ENCODE peak calls at places on chromosomes 12 and 14, in four cellular contexts. One of them, this sample, is unnamed.

GRCh38 chr12:12033589-12034223 is 37.0 kb upstream of the BCL2L14 start:
- DNase-seq in EL: no peak
- DNase-seq in AG08395: no peak
- DNase-seq in tibial artery: no peak
- DNase-seq in this sample: no peak

GRCh38 chr12:122082621-122083356 is 4.2 kb downstream of the MLXIP start:
- DNase-seq in EL: no peak
- DNase-seq in AG08395: no peak
- DNase-seq in tibial artery: no peak
- DNase-seq in this sample: no peak

GRCh38 chr14:30180219-30180618 is 252.6 kb upstream of the PRKD1 start:
- DNase-seq in EL: no peak
- DNase-seq in AG08395: peak
- DNase-seq in tibial artery: no peak
- DNase-seq in this sample: peak

GRCh38 chr12:5377997-5378596 is 53.8 kb upstream of the NTF3 start:
- DNase-seq in EL: no peak
- DNase-seq in AG08395: peak
- DNase-seq in tibial artery: no peak
- DNase-seq in this sample: no peak

GRCh38 chr14:66105819-66106218 is 380.4 kb upstream of the CCDC196 start:
- DNase-seq in EL: peak
- DNase-seq in AG08395: peak
- DNase-seq in tibial artery: no peak
- DNase-seq in this sample: no peak

GRCh38 chr12:64716373-64716772 is 42.8 kb downstream of the GNS start:
- DNase-seq in EL: no peak
- DNase-seq in AG08395: no peak
- DNase-seq in tibial artery: no peak
- DNase-seq in this sample: no peak

GRCh38 chr14:58808828-58809227 is 171.1 kb downstream of the DACT1 start:
- DNase-seq in EL: peak
- DNase-seq in AG08395: peak
- DNase-seq in tibial artery: peak
- DNase-seq in this sample: no peak

GRCh38 chr14:71961972-71962371 is 29.7 kb downstream of the RGS6 start:
- DNase-seq in EL: no peak
- DNase-seq in AG08395: no peak
- DNase-seq in tibial artery: no peak
- DNase-seq in this sample: no peak

GRCh38 chr12:63064080-63064479 is 86.9 kb downstream of the AVPR1A start:
- DNase-seq in EL: peak
- DNase-seq in AG08395: peak
- DNase-seq in tibial artery: no peak
- DNase-seq in this sample: peak

GRCh38 chr14:36683083-36683724 is 21.5 kb downstream of the PAX9 start:
- DNase-seq in EL: no peak
- DNase-seq in AG08395: no peak
- DNase-seq in tibial artery: no peak
- DNase-seq in this sample: no peak

GRCh38 chr12:57452937-57453509 is 2.1 kb upstream of the INHBE start:
- DNase-seq in EL: peak
- DNase-seq in AG08395: peak
- DNase-seq in tibial artery: peak
- DNase-seq in this sample: peak